ENCODE peak calls at places on chromosomes 12 and 14, in seven cellular contexts. A is activated naive CD4-positive, alpha-beta T cell treated with anti-CD3 and anti-CD28 coated beads for 36 hours; B is mucosa of descending colon; J is stimulated activated CD8-positive, alpha-beta memory T cell treated with anti-CD3 and anti-CD28 coated beads, Interleukin-7, amount 100 ng/mL, for 48 hours; M is HepG2; S is psoas muscle; U is NCI-H187 treated with DMSO at 0.1 percent for 48 hours. G is an unnamed sample.

GRCh38 chr14:68884031-68885030 is 91.5 kb upstream of the ZFP36L1 start:
- DNase-seq in A (no peak), B (no peak), J (no peak), M (peak), S (peak), U (no peak), G (no peak)

GRCh38 chr12:121799842-121800693 is 3.7 kb upstream of the SETD1B start:
- DNase-seq in A (peak), B (peak), J (peak), M (peak), S (peak), U (peak), G (peak)

GRCh38 chr12:124053855-124054254 is 80.8 kb downstream of the ZNF664 start:
- DNase-seq in A (peak), B (peak), J (no peak), M (peak), S (peak), U (peak), G (peak)

GRCh38 chr14:67623114-67623513 is 3.4 kb downstream of the ARG2 start:
- DNase-seq in A (peak), B (no peak), J (no peak), M (peak), S (no peak), U (no peak), G (no peak)

GRCh38 chr12:5293773-5294172 is 138.1 kb upstream of the NTF3 start:
- DNase-seq in A (no peak), B (no peak), J (no peak), M (no peak), S (no peak), U (no peak), G (no peak)

GRCh38 chr14:59305836-59306555 is 117.5 kb downstream of the DAAM1 start:
- DNase-seq in A (no peak), B (no peak), J (no peak), M (peak), S (no peak), U (no peak), G (no peak)

GRCh38 chr14:67940476-67940875 is 120.9 kb downstream of the RAD51B start:
- DNase-seq in A (no peak), B (no peak), J (no peak), M (peak), S (no peak), U (no peak), G (no peak)

GRCh38 chr14:77559381-77559780 is 57.1 kb downstream of the SPTLC2 start:
- DNase-seq in A (no peak), B (no peak), J (no peak), M (no peak), S (no peak), U (no peak), G (no peak)

GRCh38 chr14:99235578-99235977 is 36.4 kb downstream of the BCL11B start:
- DNase-seq in A (no peak), B (no peak), J (no peak), M (no peak), S (no peak), U (no peak), G (no peak)

GRCh38 chr12:127964717-127965116 is 302.3 kb upstream of the TMEM132C start:
- DNase-seq in A (no peak), B (peak), J (no peak), M (no peak), S (no peak), U (no peak), G (no peak)

GRCh38 chr12:90970471-90970870 is 15.5 kb upstream of the CCER1 start:
- DNase-seq in A (no peak), B (no peak), J (no peak), M (no peak), S (no peak), U (no peak), G (no peak)

GRCh38 chr14:102185360-102185759 is 45.7 kb downstream of the WDR20 start:
- DNase-seq in A (no peak), B (peak), J (no peak), M (peak), S (no peak), U (no peak), G (no peak)

GRCh38 chr12:108832730-108833354 is 24.5 kb downstream of the SSH1 start:
- DNase-seq in A (no peak), B (no peak), J (no peak), M (no peak), S (no peak), U (no peak), G (no peak)

GRCh38 chr14:105855893-105856675 is 329.7 kb downstream of the TMEM121 start:
- DNase-seq in A (no peak), B (no peak), J (no peak), M (no peak), S (no peak), U (no peak), G (no peak)

GRCh38 chr14:22147716-22148115 is 441.3 kb downstream of the DAD1 start:
- DNase-seq in A (peak), B (no peak), J (no peak), M (no peak), S (no peak), U (no peak), G (no peak)

GRCh38 chr12:6452245-6452731 is 446 bp downstream of the TAPBPL start:
- DNase-seq in A (no peak), B (peak), J (no peak), M (no peak), S (no peak), U (no peak), G (no peak)

GRCh38 chr14:101736071-101736470 is 25.4 kb upstream of the PPP2R5C start:
- DNase-seq in A (no peak), B (no peak), J (no peak), M (no peak), S (no peak), U (no peak), G (no peak)

GRCh38 chr14:76151398-76152332 is at the start of gene GPATCH2L:
- DNase-seq in A (peak), B (peak), J (peak), M (peak), S (peak), U (no peak), G (peak)

GRCh38 chr12:109818900-109819500 is 14.2 kb downstream of the TRPV4 start:
- DNase-seq in A (no peak), B (no peak), J (no peak), M (peak), S (no peak), U (no peak), G (no peak)

GRCh38 chr12:107012736-107013425 is 25.9 kb upstream of the MTERF2 start:
- DNase-seq in A (no peak), B (no peak), J (no peak), M (no peak), S (no peak), U (no peak), G (no peak)

G was measured in glutamatergic neuron.